ENCODE peak calls at places on chromosome 15, in nine cellular contexts. S is fibroblast of the aortic adventitia, Y is hepatocyte, P is tibial nerve, D is GM12865, K is upper lobe of right lung, F is lung, Q is HFF-Myc, L is psoas muscle. U is an unnamed sample.
A peak's percentile ranks its signal among the peaks of the same experiment; 100 is the strongest.

GRCh38 chr15:74826372-74826819 is at the start of gene CPLX3:
- DNase-seq in S (no peak), Y (peak; percentile 64), P (no peak), D (no peak), K (no peak), F (no peak), Q (no peak), L (no peak), U (peak; percentile 34)

GRCh38 chr15:101138913-101139880 is 112.7 kb downstream of the CHSY1 start:
- DNase-seq in S (no peak), Y (no peak), P (no peak), D (peak; percentile 86), K (no peak), F (no peak), Q (no peak), L (no peak), U (no peak)

GRCh38 chr15:88897456-88898194 is 2.3 kb upstream of the HAPLN3 start:
- DNase-seq in S (peak; percentile 88), Y (peak; percentile 95), P (peak; percentile 79), D (peak; percentile 52), K (peak; percentile 91), F (peak; percentile 87), Q (no peak), L (peak; percentile 96), U (peak; percentile 89)

GRCh38 chr15:91465696-91466095 is 365.6 kb downstream of the SV2B start:
- DNase-seq in S (no peak), Y (no peak), P (no peak), D (no peak), K (no peak), F (no peak), Q (no peak), L (no peak), U (peak; percentile 70)

GRCh38 chr15:59991919-59992318 is 12.2 kb upstream of the FOXB1 start:
- DNase-seq in S (no peak), Y (no peak), P (no peak), D (no peak), K (no peak), F (no peak), Q (no peak), L (no peak), U (no peak)

GRCh38 chr15:29346998-29347397 is 77.4 kb upstream of the NSMCE3 start:
- DNase-seq in S (no peak), Y (no peak), P (no peak), D (no peak), K (no peak), F (no peak), Q (no peak), L (no peak), U (no peak)

GRCh38 chr15:45205192-45205591 is 17.4 kb upstream of the SHF start:
- DNase-seq in S (peak; percentile 68), Y (peak; percentile 85), P (no peak), D (peak; percentile 79), K (no peak), F (peak; percentile 54), Q (peak; percentile 20), L (peak; percentile 71), U (peak; percentile 79)

GRCh38 chr15:69893863-69894262 is 203.9 kb downstream of the TLE3 start:
- DNase-seq in S (peak; percentile 66), Y (peak; percentile 36), P (no peak), D (no peak), K (no peak), F (peak; percentile 32), Q (peak; percentile 2), L (peak; percentile 80), U (no peak)

GRCh38 chr15:54083501-54083900 is 105.3 kb downstream of the UNC13C start:
- DNase-seq in S (no peak), Y (no peak), P (no peak), D (peak; percentile 12), K (no peak), F (no peak), Q (no peak), L (no peak), U (no peak)

GRCh38 chr15:80942746-80943565 is 46.7 kb downstream of the MESD start:
- DNase-seq in S (no peak), Y (no peak), P (no peak), D (no peak), K (no peak), F (no peak), Q (no peak), L (peak; percentile 66), U (no peak)

GRCh38 chr15:69797051-69797595 is 300.6 kb downstream of the TLE3 start:
- DNase-seq in S (no peak), Y (no peak), P (no peak), D (no peak), K (no peak), F (no peak), Q (no peak), L (no peak), U (no peak)

GRCh38 chr15:94080416-94080815 is 150.9 kb upstream of the MCTP2 start:
- DNase-seq in S (peak; percentile 81), Y (no peak), P (peak; percentile 51), D (peak; percentile 5), K (no peak), F (no peak), Q (peak; percentile 66), L (peak; percentile 86), U (no peak)

GRCh38 chr15:94080989-94081605 is 150.3 kb upstream of the MCTP2 start:
- DNase-seq in S (no peak), Y (no peak), P (no peak), D (no peak), K (no peak), F (no peak), Q (no peak), L (no peak), U (no peak)

GRCh38 chr15:94086360-94086759 is 145.0 kb upstream of the MCTP2 start:
- DNase-seq in S (peak; percentile 32), Y (no peak), P (no peak), D (no peak), K (no peak), F (no peak), Q (no peak), L (no peak), U (no peak)

GRCh38 chr15:94081829-94082228 is 149.5 kb upstream of the MCTP2 start:
- DNase-seq in S (no peak), Y (no peak), P (no peak), D (no peak), K (no peak), F (no peak), Q (no peak), L (no peak), U (no peak)

GRCh38 chr15:94083467-94083991 is 147.8 kb upstream of the MCTP2 start:
- DNase-seq in S (peak; percentile 66), Y (peak; percentile 15), P (no peak), D (no peak), K (no peak), F (no peak), Q (no peak), L (no peak), U (no peak)
- TF ChIP-seq CTCF in S (peak; percentile 29), Y (no peak), P (no peak), D (no peak), K (no peak), F (no peak), Q (no peak), L (no peak), U (no peak)

GRCh38 chr15:66883322-66883911 is 181.4 kb downstream of the SMAD6 start:
- DNase-seq in S (peak; percentile 100), Y (peak; percentile 92), P (peak; percentile 83), D (no peak), K (peak; percentile 81), F (peak; percentile 89), Q (peak; percentile 99), L (peak; percentile 95), U (peak; percentile 86)
- H3K4me3 ChIP-seq in S (no peak overlapping the region), Y (no peak overlapping the region), P (no peak overlapping the region), D (no peak overlapping the region), K (no peak overlapping the region), F (no peak overlapping the region), Q (no peak overlapping the region), L (no peak overlapping the region), U (no peak overlapping the region)

DNA sequence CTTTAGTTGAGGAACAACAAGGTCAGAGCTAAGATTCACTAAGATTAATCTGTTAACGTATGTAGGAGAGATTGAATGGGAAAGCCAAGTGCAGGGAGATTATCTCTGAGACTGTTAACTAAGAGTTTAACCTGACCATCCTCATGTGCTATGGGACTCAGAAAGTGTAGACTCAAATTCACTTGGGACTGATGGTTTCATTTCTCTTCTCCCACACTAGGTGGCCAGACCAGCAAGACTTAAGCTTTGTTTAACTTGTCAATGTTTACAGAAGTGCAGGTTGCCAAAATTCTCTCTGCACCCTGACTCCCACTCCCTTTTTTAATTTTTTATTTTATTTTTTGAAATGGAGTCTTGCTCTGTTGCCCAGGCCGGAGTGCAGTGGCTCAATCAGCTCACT is 6.3 kb upstream of the HEXA start:
- DNase-seq in S (no peak), Y (no peak), P (no peak), D (peak; percentile 29), K (no peak), F (no peak), Q (no peak), L (no peak), U (no peak)
- TF ChIP-seq CTCF in S (peak; percentile 33), Y (no peak), P (no peak), D (peak; percentile 23), K (no peak), F (peak; percentile 3), Q (no peak), L (no peak), U (no peak)

GRCh38 chr15:94670436-94671034 is 439.2 kb downstream of the MCTP2 start:
- DNase-seq in S (peak; percentile 46), Y (peak; percentile 58), P (no peak), D (peak; percentile 9), K (no peak), F (no peak), Q (peak; percentile 2), L (no peak), U (no peak)
- H3K4me3 ChIP-seq in S (no peak overlapping the region), Y (no peak overlapping the region), P (no peak overlapping the region), D (no peak overlapping the region), K (no peak overlapping the region), F (no peak overlapping the region), Q (no peak overlapping the region), L (no peak overlapping the region), U (no peak overlapping the region)

GRCh38 chr15:49380912-49381311 is 42.1 kb upstream of the FGF7 start:
- DNase-seq in S (no peak), Y (no peak), P (no peak), D (no peak), K (no peak), F (no peak), Q (no peak), L (no peak), U (no peak)
- TF ChIP-seq CTCF in S (no peak), Y (no peak), P (no peak), D (no peak), K (no peak), F (no peak), Q (no peak), L (no peak), U (no peak)

U was measured in stomach.